ENCODE peak calls at places on chromosomes 1 and 21, in eight cellular contexts. N, L, H, Z, T, U, A and E are unnamed samples.

GRCh38 chr21:46661211-46661625 is 25.7 kb downstream of the PRMT2 start:
- DNase-seq in H (no peak), U (peak; percentile 67), T (peak; percentile 77), A (peak; percentile 84), N (peak; percentile 47), L (peak; percentile 65), Z (no peak), E (no peak)

GRCh38 chr1:44283524-44284173 is 70.4 kb downstream of the DMAP1 start:
- DNase-seq in L (no peak), H (no peak), A (no peak), U (no peak), N (peak; percentile 80), Z (peak; percentile 64), T (no peak), E (no peak)

GRCh38 chr1:43531453-43531905 is 796 bp downstream of the PTPRF start:
- DNase-seq in N (peak; percentile 61), A (peak; percentile 50), Z (peak; percentile 91), L (no peak), H (no peak), U (peak; percentile 52), T (peak; percentile 66), E (peak; percentile 26)

GRCh38 chr1:91161749-91162148 is 139.9 kb upstream of the ZNF644 start:
- DNase-seq in H (no peak), L (no peak), Z (no peak), N (no peak), U (no peak), T (no peak), A (no peak), E (no peak)

GRCh38 chr1:178931843-178932551 is 61.1 kb upstream of the ANGPTL1 start:
- DNase-seq in N (peak; percentile 68), T (no peak), A (no peak), Z (no peak), H (no peak), L (peak; percentile 81), U (no peak), E (peak; percentile 24)

GRCh38 chr1:200369131-200369530 is 40.7 kb downstream of the ZNF281 start:
- DNase-seq in T (no peak), Z (no peak), H (no peak), N (no peak), U (no peak), L (no peak), A (no peak), E (no peak)

GRCh38 chr1:15826810-15827507 is 19.5 kb upstream of the UQCRHL start:
- DNase-seq in H (no peak), T (no peak), Z (no peak), U (no peak), L (no peak), A (no peak), N (no peak), E (no peak)

GRCh38 chr1:103108525-103109150 is 316 bp upstream of the COL11A1 start:
- DNase-seq in N (no peak), U (peak; percentile 53), L (no peak), H (no peak), T (no peak), Z (no peak), A (peak; percentile 92), E (peak; percentile 82)

GRCh38 chr1:158999301-159000069 is 10.2 kb upstream of the IFI16 start:
- DNase-seq in H (no peak), A (peak; percentile 89), T (peak; percentile 97), N (peak; percentile 69), U (peak; percentile 70), L (peak; percentile 48), Z (peak; percentile 55), E (peak; percentile 18)

GRCh38 chr21:35743571-35743970 is 316.8 kb downstream of the SETD4 start:
- DNase-seq in T (no peak), A (no peak), L (no peak), N (no peak), H (no peak), U (no peak), Z (no peak), E (no peak)

GRCh38 chr21:36104306-36105300 is 30.3 kb upstream of the CBR3 start:
- DNase-seq in N (peak; percentile 60), A (peak; percentile 83), U (peak; percentile 48), H (peak; percentile 37), T (peak; percentile 45), Z (no peak), L (peak; percentile 50), E (peak; percentile 21)

GRCh38 chr1:2526824-2527552 is 592 bp upstream of the PANK4 start:
- DNase-seq in L (peak; percentile 70), U (no peak), Z (peak; percentile 85), H (peak; percentile 40), A (peak; percentile 72), T (no peak), N (no peak), E (no peak)

GRCh38 chr1:19811206-19811851 is 3.8 kb downstream of the RNF186 start:
- DNase-seq in L (peak; percentile 33), H (peak; percentile 27), Z (peak; percentile 74), T (peak; percentile 57), U (peak; percentile 27), A (peak; percentile 39), N (peak; percentile 65), E (peak; percentile 66)

GRCh38 chr21:45496151-45496967 is 45.9 kb downstream of the SLC19A1 start:
- DNase-seq in Z (peak; percentile 41), H (no peak), A (no peak), L (no peak), T (no peak), U (no peak), N (no peak), E (no peak)

GRCh38 chr1:109822749-109823542 is 59.2 kb upstream of the EPS8L3 start:
- DNase-seq in H (no peak), N (no peak), A (no peak), T (no peak), U (no peak), Z (no peak), L (no peak), E (no peak)

GRCh38 chr1:225921734-225922709 is 2.0 kb downstream of the PYCR2 start:
- DNase-seq in U (no peak), L (no peak), N (peak; percentile 78), T (no peak), Z (no peak), H (no peak), A (no peak), E (no peak)

GRCh38 chr1:38932496-38933014 is 9.1 kb downstream of the RHBDL2 start:
- DNase-seq in T (no peak), Z (no peak), N (no peak), L (no peak), H (no peak), A (no peak), U (no peak), E (no peak)

GRCh38 chr21:44377201-44377921 is 23.9 kb downstream of the TRPM2 start:
- DNase-seq in N (no peak), T (no peak), L (no peak), A (peak; percentile 9), U (no peak), H (no peak), Z (peak; percentile 42), E (no peak)

GRCh38 chr1:171084879-171085278 is 5.8 kb upstream of the FMO3 start:
- DNase-seq in N (no peak), L (no peak), H (no peak), T (no peak), A (no peak), Z (no peak), U (no peak), E (no peak)

GRCh38 chr1:20402585-20403422 is 83.2 kb downstream of the CAMK2N1 start:
- DNase-seq in T (no peak), L (no peak), A (no peak), U (no peak), H (no peak), Z (no peak), N (no peak), E (no peak)